ENCODE peak calls at places on chromosomes 6 and 20, in six cellular contexts. W is dorsolateral prefrontal cortex; N is neuronal stem cell; R is PC-9; J is CD8-positive, alpha-beta T cell; T is sigmoid colon. K is an unnamed sample.

GRCh38 chr20:59017493-59018231 is 1.6 kb upstream of the TUBB1 start:
- DNase-seq in W (no peak), N (no peak), R (no peak), J (no peak), T (peak; percentile 50), K (no peak)

GRCh38 chr20:49560646-49561045 is 7.3 kb downstream of the PTGIS start:
- DNase-seq in W (no peak), N (no peak), R (no peak), J (no peak), T (peak; percentile 68), K (no peak)

GRCh38 chr6:10759312-10759839 is 11.8 kb downstream of the TMEM14B start:
- DNase-seq in W (no peak), N (peak; percentile 21), R (peak; percentile 95), J (no peak), T (no peak), K (no peak)

GRCh38 chr6:44593539-44593944 is 206.0 kb downstream of the CDC5L start:
- DNase-seq in W (no peak), N (peak; percentile 45), R (peak; percentile 48), J (peak; percentile 65), T (no peak), K (peak; percentile 38)

GRCh38 chr20:8473459-8473858 is 341.4 kb downstream of the PLCB1 start:
- DNase-seq in W (no peak), N (no peak), R (no peak), J (no peak), T (no peak), K (no peak)

GRCh38 chr20:57746832-57747404 is 37.1 kb upstream of the PMEPA1 start:
- DNase-seq in W (no peak), N (no peak), R (no peak), J (no peak), T (peak; percentile 48), K (no peak)

GRCh38 chr6:89368107-89368506 is 15.6 kb upstream of the UBE2J1 start:
- DNase-seq in W (peak; percentile 68), N (peak; percentile 62), R (no peak), J (peak; percentile 68), T (peak; percentile 74), K (peak; percentile 23)

GRCh38 chr6:142301421-142302391 is at the start of gene ADGRG6:
- DNase-seq in W (no peak), N (peak; percentile 57), R (peak; percentile 61), J (peak; percentile 42), T (peak; percentile 72), K (peak; percentile 11)

GRCh38 chr6:15922510-15923307 is 206.2 kb upstream of the MYLIP start:
- DNase-seq in W (no peak), N (no peak), R (no peak), J (no peak), T (no peak), K (no peak)

GRCh38 chr6:218153-219018 is 73.9 kb upstream of the DUSP22 start:
- DNase-seq in W (no peak), N (no peak), R (no peak), J (no peak), T (no peak), K (no peak)

GRCh38 chr20:4026093-4026601 is 10.8 kb upstream of the RNF24 start:
- DNase-seq in W (no peak), N (no peak), R (no peak), J (no peak), T (peak; percentile 73), K (no peak)

GRCh38 chr6:90468080-90468479 is 118.8 kb downstream of the MAP3K7 start:
- DNase-seq in W (no peak), N (no peak), R (no peak), J (no peak), T (no peak), K (no peak)

GRCh38 chr6:55108469-55109130 is 65.7 kb upstream of the HCRTR2 start:
- DNase-seq in W (no peak), N (no peak), R (no peak), J (no peak), T (no peak), K (no peak)

GRCh38 chr6:117677553-117678131 is 2.4 kb downstream of the NUS1 start:
- DNase-seq in W (no peak), N (no peak), R (peak; percentile 62), J (no peak), T (no peak), K (no peak)

GRCh38 chr20:6766433-6766832 is 1.1 kb upstream of the BMP2 start:
- DNase-seq in W (no peak), N (no peak), R (no peak), J (no peak), T (no peak), K (no peak)

GRCh38 chr20:11155156-11155805 is 481.5 kb upstream of the JAG1 start:
- DNase-seq in W (no peak), N (no peak), R (no peak), J (no peak), T (no peak), K (no peak)
- H3K27ac ChIP-seq in W (no peak overlapping the region), N (no peak overlapping the region), R (no peak overlapping the region), J (no peak overlapping the region), T (no peak overlapping the region), K (no peak overlapping the region)

DNA sequence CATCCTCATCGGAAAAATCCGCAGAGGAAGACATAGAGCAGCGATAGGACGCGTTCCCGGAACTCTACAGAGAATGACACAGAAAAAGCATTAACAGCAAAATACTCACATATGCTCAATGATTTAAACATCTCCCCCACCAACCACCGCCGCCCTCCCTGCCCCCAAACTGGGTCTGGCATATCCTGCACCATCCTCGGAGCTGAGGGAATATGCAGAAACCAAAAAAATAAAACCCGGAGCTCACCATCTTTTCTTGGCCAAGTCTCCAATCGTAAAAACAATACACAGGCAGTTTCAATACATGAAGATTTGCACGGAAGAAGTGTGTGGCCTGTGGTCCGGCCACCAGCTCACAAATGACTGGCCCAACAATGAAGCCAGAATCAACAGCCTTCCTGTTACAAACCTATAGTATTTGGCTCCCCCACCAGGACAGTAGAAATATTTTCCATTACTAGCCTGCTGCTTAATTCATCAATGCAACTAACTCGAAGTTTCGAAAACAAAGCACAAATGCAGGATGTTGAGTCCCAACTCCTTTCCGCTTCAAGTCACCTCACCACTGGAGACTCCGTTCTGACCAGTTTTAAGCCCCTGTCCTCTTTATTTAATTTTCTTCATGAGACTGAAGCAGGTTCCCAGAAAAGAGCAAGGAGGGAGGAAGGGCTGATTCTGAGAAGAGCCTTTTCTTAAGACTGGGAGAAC is 103.2 kb upstream of the BEND6 start:
- DNase-seq in W (peak; percentile 50), N (peak; percentile 66), R (peak; percentile 73), J (no peak), T (peak; percentile 77), K (no peak)
- H3K27ac ChIP-seq in W (peak overlapping the region; percentile 84), N (peak overlapping the region; percentile 53), R (peak overlapping the region; percentile 88), J (no peak overlapping the region), T (peak overlapping the region; percentile 80), K (no peak overlapping the region)

GRCh38 chr6:45990162-45990561 is 25.5 kb downstream of the CLIC5 start:
- DNase-seq in W (no peak), N (no peak), R (no peak), J (no peak), T (no peak), K (no peak)
- H3K27ac ChIP-seq in W (no peak overlapping the region), N (no peak overlapping the region), R (no peak overlapping the region), J (no peak overlapping the region), T (no peak overlapping the region), K (no peak overlapping the region)

GRCh38 chr20:63236116-63236837 is 572 bp downstream of the BIRC7 start:
- DNase-seq in W (no peak), N (no peak), R (no peak), J (no peak), T (no peak), K (no peak)
- H3K27ac ChIP-seq in W (no peak overlapping the region), N (no peak overlapping the region), R (no peak overlapping the region), J (no peak overlapping the region), T (no peak overlapping the region), K (no peak overlapping the region)

GRCh38 chr20:31843881-31844280 is 1.5 kb downstream of the FOXS1 start:
- DNase-seq in W (no peak), N (no peak), R (no peak), J (no peak), T (no peak), K (no peak)
- H3K27ac ChIP-seq in W (no peak overlapping the region), N (no peak overlapping the region), R (no peak overlapping the region), J (no peak overlapping the region), T (no peak overlapping the region), K (no peak overlapping the region)

GRCh38 chr6:26294276-26294675 is 70.7 kb upstream of the BTN3A2 start:
- DNase-seq in W (no peak), N (no peak), R (no peak), J (no peak), T (no peak), K (no peak)

GRCh38 chr6:26295691-26296555 is 69.1 kb upstream of the BTN3A2 start:
- DNase-seq in W (no peak), N (no peak), R (peak; percentile 93), J (no peak), T (no peak), K (no peak)

GRCh38 chr6:26296556-26296856 is 68.5 kb upstream of the BTN3A2 start:
- DNase-seq in W (no peak), N (no peak), R (no peak), J (no peak), T (no peak), K (no peak)

GRCh38 chr6:26299286-26300042 is 65.5 kb upstream of the BTN3A2 start:
- DNase-seq in W (no peak), N (no peak), R (peak; percentile 5), J (no peak), T (no peak), K (no peak)

GRCh38 chr6:26296857-26297648 is 67.9 kb upstream of the BTN3A2 start:
- DNase-seq in W (no peak), N (no peak), R (peak; percentile 46), J (no peak), T (no peak), K (no peak)
- H3K27ac ChIP-seq in W (no peak overlapping the region), N (no peak overlapping the region), R (peak overlapping the region; percentile 75), J (no peak overlapping the region), T (no peak overlapping the region), K (no peak overlapping the region)

GRCh38 chr20:56426026-56426425 is 14.0 kb downstream of the CASS4 start:
- DNase-seq in W (no peak), N (no peak), R (no peak), J (no peak), T (no peak), K (no peak)

GRCh38 chr20:56427797-56428196 is 15.7 kb downstream of the CASS4 start:
- DNase-seq in W (no peak), N (no peak), R (no peak), J (no peak), T (no peak), K (no peak)

GRCh38 chr20:56428881-56429280 is 16.8 kb downstream of the CASS4 start:
- DNase-seq in W (no peak), N (no peak), R (no peak), J (no peak), T (no peak), K (no peak)

GRCh38 chr20:56428388-56428787 is 16.3 kb downstream of the CASS4 start:
- DNase-seq in W (no peak), N (no peak), R (no peak), J (no peak), T (no peak), K (no peak)

GRCh38 chr20:56426926-56427325 is 14.9 kb downstream of the CASS4 start:
- DNase-seq in W (no peak), N (no peak), R (no peak), J (no peak), T (no peak), K (no peak)
- H3K27ac ChIP-seq in W (no peak overlapping the region), N (no peak overlapping the region), R (no peak overlapping the region), J (no peak overlapping the region), T (no peak overlapping the region), K (no peak overlapping the region)